ENCODE peak calls at places on chromosomes 1 and 21, in eight cellular contexts. I is adrenal gland; K is H1; U is CD8-positive, alpha-beta memory T cell; C is fibroblast of lung; B is ovary; Y is GM23338; F is iPS DF 6.9. H is an unnamed sample. For H3K4me1, the result is how much of the 10 kb centered on the place peaks cover.

GRCh38 chr21:37210799-37211198 is 56.3 kb downstream of the VPS26C start:
- DNase-seq in I (no peak), K (no peak), U (no peak), C (no peak), B (no peak), Y (no peak), F (no peak), H (no peak)

GRCh38 chr1:44485933-44486475 is 80.9 kb downstream of the RNF220 start:
- DNase-seq in I (no peak), K (no peak), U (no peak), C (no peak), B (no peak), Y (no peak), F (no peak), H (no peak)

GRCh38 chr1:78918157-78918556 is 88.4 kb downstream of the ADGRL4 start:
- DNase-seq in I (no peak), K (no peak), U (no peak), C (peak), B (no peak), Y (no peak), F (no peak), H (no peak)

GRCh38 chr1:12591267-12591938 is 26.6 kb downstream of the DHRS3 start:
- DNase-seq in I (no peak), K (no peak), U (no peak), C (no peak), B (peak), Y (no peak), F (no peak), H (no peak)

GRCh38 chr21:36369064-36369685 is 16.0 kb upstream of the CHAF1B start:
- DNase-seq in I (no peak), K (no peak), U (no peak), C (no peak), B (no peak), Y (no peak), F (no peak), H (no peak)

GRCh38 chr1:165036403-165036802 is 320.1 kb downstream of the LMX1A start:
- DNase-seq in I (no peak), K (no peak), U (no peak), C (no peak), B (no peak), Y (no peak), F (no peak), H (no peak)

GRCh38 chr1:54480201-54480848 is 67.7 kb upstream of the ACOT11 start:
- DNase-seq in I (no peak), K (no peak), U (no peak), C (no peak), B (no peak), Y (peak), F (no peak), H (no peak)

GRCh38 chr1:18868354-18868753 is 8.9 kb upstream of the TAS1R2 start:
- DNase-seq in I (no peak), K (no peak), U (no peak), C (no peak), B (no peak), Y (no peak), F (no peak), H (no peak)

GRCh38 chr1:210446479-210446878 is 117.8 kb downstream of the HHAT start:
- DNase-seq in I (peak), K (no peak), U (peak), C (no peak), B (no peak), Y (no peak), F (no peak), H (no peak)

GRCh38 chr1:53210352-53210751 is 10.1 kb downstream of the CZIB start:
- DNase-seq in I (no peak), K (no peak), U (no peak), C (no peak), B (no peak), Y (no peak), F (no peak), H (no peak)
- H3K4me1 ChIP-seq in I (under half), K (under half), U (under half), C (under half), B (under half), Y (under half), F (under half), H (under half)

GRCh38 chr1:15953791-15954201 is 22.1 kb downstream of the ZBTB17 start:
- DNase-seq in I (no peak), K (no peak), U (no peak), C (no peak), B (no peak), Y (peak), F (no peak), H (no peak)

GRCh38 chr1:15955552-15955951 is 20.3 kb downstream of the ZBTB17 start:
- DNase-seq in I (no peak), K (no peak), U (no peak), C (no peak), B (no peak), Y (no peak), F (no peak), H (no peak)

GRCh38 chr1:15953294-15953771 is 22.6 kb downstream of the ZBTB17 start:
- DNase-seq in I (no peak), K (no peak), U (no peak), C (peak), B (peak), Y (no peak), F (no peak), H (peak)

GRCh38 chr1:15952317-15953258 is 23.3 kb downstream of the ZBTB17 start:
- DNase-seq in I (peak), K (no peak), U (no peak), C (peak), B (peak), Y (peak), F (no peak), H (no peak)

DNA sequence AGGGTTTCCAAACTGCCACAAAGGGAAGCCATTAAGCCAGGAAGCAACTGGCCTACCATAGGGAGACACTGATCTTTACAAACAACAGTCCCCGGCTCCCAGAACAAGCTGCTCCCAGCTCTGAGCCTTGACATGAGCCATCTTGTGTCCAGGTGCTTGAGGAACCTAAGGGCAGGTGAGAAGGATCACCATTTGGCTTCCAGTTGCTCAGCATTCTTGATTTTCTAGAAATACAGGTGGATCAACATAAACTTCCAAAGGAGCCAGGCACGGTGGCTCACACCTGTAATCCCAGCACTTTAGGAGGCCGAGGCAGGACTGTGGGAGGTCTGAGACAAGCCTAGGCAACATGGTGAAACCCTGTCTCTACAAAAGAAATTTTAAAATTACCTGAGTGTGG is 21.6 kb downstream of the ZBTB17 start:
- DNase-seq in I (no peak), K (no peak), U (no peak), C (no peak), B (no peak), Y (no peak), F (no peak), H (no peak)
- H3K4me1 ChIP-seq in I (half or more), K (under half), U (half or more), C (half or more), B (under half), Y (under half), F (under half), H (half or more)

DNA sequence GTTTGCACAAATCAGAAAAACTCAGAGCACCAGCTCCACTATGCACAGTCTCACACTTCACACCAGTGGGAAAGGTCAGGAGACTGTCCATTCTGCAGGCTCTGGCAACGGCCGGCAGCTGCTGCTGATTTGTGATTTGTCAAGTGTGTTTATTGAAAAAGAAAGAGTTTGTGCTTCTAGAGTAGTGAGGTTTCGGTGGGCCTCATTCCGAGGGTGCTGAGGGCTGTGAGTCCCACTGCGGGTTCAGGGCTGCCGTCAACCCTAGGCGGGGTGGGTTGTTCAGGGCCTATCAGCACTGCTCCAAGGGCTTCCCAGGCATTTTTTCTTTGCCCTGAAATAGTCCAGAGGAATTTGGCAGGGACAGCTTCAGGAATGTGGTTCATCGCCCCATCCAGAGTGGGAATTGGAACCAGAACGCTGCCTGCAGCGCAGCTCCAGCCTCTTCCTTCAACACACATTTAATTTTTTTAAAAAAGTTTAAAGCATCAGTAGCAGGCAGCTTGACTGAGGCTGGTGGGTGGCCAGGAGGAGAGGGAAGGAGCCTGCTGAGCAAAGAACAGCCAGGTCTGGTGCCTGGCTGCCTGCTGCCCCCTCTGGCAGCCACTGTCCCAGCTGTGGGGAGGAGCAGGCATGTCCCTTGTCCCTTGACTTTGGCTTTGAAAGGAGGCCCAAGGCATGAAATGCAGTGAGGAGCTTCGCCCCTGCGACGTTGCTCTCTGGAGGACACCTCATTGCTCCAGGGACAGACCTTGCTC is 19.7 kb downstream of the STUM start:
- DNase-seq in I (no peak), K (peak), U (no peak), C (no peak), B (peak), Y (peak), F (peak), H (no peak)
- H3K4me1 ChIP-seq in I (under half), K (under half), U (under half), C (under half), B (under half), Y (under half), F (under half), H (under half)

DNA sequence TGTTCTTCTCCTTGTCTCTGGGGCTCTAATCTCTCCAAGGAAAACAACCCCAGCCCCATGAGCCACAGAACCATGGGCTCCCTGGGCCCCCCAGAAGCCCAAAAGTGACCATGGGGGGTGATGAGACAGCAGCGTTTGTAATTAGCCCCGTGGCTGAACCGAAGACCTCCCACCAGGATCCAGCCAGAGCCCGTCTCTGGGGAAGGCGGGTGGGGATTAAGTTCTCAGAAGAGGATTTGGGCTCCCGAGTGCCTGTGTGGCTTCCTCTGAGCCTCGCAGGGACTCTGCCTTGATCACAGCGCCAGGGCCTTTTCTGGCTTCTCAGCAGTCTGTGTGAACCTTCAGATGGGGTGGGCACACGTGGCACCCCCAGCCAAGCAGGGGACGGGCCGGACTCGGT is 77.0 kb downstream of the ALPL start:
- DNase-seq in I (no peak), K (no peak), U (no peak), C (no peak), B (no peak), Y (no peak), F (no peak), H (no peak)
- H3K4me1 ChIP-seq in I (under half), K (under half), U (under half), C (under half), B (under half), Y (under half), F (under half), H (under half)

DNA sequence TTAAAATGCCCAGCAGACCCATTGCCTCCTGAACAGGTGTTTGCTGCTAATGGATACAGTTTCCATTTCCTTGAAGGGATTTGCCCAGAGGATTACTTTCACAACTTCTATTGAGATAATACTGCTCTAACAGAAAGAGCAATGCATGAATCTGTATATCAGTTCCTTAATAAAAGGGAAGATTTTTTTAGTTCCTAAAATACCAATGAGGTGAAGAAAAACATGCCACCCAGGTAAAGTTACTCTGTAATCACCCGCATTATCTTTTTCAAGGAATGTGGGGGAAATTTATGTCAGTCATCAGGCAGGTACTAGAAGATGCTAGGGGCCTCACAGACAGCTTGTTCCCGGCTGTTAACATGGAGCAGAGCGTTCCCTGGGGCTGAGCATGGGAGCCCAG is 41.1 kb downstream of the KCNJ15 start:
- DNase-seq in I (no peak), K (no peak), U (no peak), C (no peak), B (no peak), Y (no peak), F (no peak), H (no peak)
- H3K4me1 ChIP-seq in I (under half), K (under half), U (under half), C (under half), B (under half), Y (under half), F (under half), H (half or more)

GRCh38 chr1:6596886-6597776 is 5.5 kb downstream of the KLHL21 start:
- DNase-seq in I (no peak), K (no peak), U (no peak), C (no peak), B (no peak), Y (no peak), F (no peak), H (no peak)

GRCh38 chr1:6593810-6594209 is 8.9 kb downstream of the KLHL21 start:
- DNase-seq in I (no peak), K (no peak), U (no peak), C (no peak), B (no peak), Y (no peak), F (no peak), H (no peak)

GRCh38 chr1:6594977-6595740 is 7.5 kb downstream of the KLHL21 start:
- DNase-seq in I (no peak), K (no peak), U (no peak), C (no peak), B (no peak), Y (no peak), F (no peak), H (no peak)

GRCh38 chr1:6597777-6598131 is 4.9 kb downstream of the KLHL21 start:
- DNase-seq in I (peak), K (no peak), U (no peak), C (no peak), B (no peak), Y (no peak), F (no peak), H (no peak)

DNA sequence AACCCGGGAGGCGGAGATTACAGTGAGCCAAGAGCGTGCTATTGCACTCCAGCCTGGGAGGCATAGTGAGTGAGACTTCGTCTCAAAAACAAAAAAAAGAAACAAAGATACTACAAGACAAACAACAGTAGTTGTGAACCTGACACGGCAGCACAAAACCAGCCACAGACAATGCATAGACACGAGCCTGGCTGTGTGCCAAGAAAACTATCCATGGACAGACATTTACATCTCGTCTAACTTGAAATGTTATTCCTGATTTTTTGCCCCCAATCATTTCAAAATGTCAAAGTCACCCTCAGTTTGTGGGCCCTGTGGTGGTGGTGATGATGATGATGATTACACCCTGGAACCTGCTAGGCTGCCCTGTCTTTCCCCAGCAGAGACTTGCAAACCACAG is 6.3 kb downstream of the KLHL21 start:
- DNase-seq in I (no peak), K (no peak), U (no peak), C (no peak), B (no peak), Y (no peak), F (no peak), H (no peak)
- H3K4me1 ChIP-seq in I (half or more), K (under half), U (half or more), C (under half), B (under half), Y (under half), F (under half), H (under half)

DNA sequence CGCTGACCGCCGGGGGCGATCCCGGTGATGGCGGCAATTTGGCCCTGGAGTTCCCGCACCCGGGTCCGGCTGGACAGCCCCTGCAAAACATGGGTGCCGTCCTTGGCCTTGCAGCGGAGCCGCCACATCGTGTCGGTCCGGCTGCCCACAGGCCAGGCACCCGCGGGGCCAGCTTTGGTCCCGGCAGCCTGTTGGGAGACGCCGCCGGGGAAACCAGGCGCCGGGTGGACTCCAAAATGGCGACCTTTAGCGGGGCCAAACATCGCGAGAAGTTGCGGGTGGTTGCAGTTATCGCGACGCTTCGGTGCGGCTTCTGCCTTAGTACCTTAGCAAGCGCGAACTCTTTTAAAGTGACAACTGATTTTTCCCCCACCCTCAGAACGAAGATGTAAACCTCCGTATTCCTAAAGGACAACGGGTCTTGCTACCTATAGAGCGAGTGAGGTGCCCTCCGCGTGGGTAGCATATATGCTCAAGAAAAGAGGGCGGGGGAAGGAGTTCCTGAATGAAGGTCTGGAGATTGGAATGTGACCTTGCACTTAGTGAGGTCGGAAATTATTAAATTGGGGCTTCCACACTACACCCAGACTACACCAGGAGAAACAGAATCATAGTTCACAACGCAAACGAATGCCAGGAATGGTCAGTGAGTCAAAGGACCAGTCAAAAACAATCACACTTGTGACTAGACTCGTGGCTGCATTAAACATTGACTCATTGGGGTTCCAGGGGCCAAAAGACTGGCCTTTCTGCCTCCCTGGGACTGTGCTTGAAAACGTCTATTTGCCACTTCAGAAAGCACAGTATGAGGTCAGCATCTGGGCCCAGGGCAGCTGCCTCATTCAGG is at the start of gene YOD1:
- DNase-seq in I (peak), K (peak), U (peak), C (peak), B (peak), Y (peak), F (peak), H (peak)
- H3K4me1 ChIP-seq in I (half or more), K (under half), U (under half), C (under half), B (under half), Y (under half), F (under half), H (under half)

GRCh38 chr1:25028910-25029599 is 99.0 kb upstream of the RUNX3 start:
- DNase-seq in I (no peak), K (no peak), U (peak), C (no peak), B (no peak), Y (no peak), F (no peak), H (peak)
- H3K4me1 ChIP-seq in I (under half), K (under half), U (half or more), C (under half), B (under half), Y (under half), F (under half), H (under half)

H was measured in thyroid gland.